ENCODE peak calls at places on chromosome 6, in seven cellular contexts. O is stimulated activated CD8-positive, alpha-beta memory T cell treated with anti-CD3 and anti-CD28 coated beads, Interleukin-15, amount 100 ng/mL, for 24 hours; X is HuH-7; Q is CD4-positive, alpha-beta T cell; V is CD8-positive, alpha-beta memory T cell; K is NCI-H1436; R is Karpas-422. U is an unnamed sample.

GRCh38 chr6:27279513-27280063 is 32.1 kb downstream of the PRSS16 start:
- DNase-seq in V (no peak), X (no peak), R (no peak), O (no peak), K (no peak), Q (no peak), U (peak; percentile 3)

GRCh38 chr6:91271807-91272206 is 684.9 kb upstream of the MAP3K7 start:
- DNase-seq in O (no peak), Q (no peak), V (no peak), X (no peak), R (no peak), K (no peak), U (no peak)

GRCh38 chr6:158027590-158028285 is 46.1 kb downstream of the SYNJ2 start:
- DNase-seq in K (no peak), O (no peak), V (no peak), Q (no peak), R (no peak), X (no peak), U (no peak)

GRCh38 chr6:1553562-1554088 is 56.1 kb upstream of the FOXC1 start:
- DNase-seq in Q (no peak), X (no peak), K (no peak), O (no peak), V (no peak), R (no peak), U (no peak)

GRCh38 chr6:123803862-123804681 is at the start of gene NKAIN2:
- DNase-seq in R (no peak), X (peak; percentile 21), V (no peak), K (peak; percentile 76), O (no peak), Q (no peak), U (no peak)

GRCh38 chr6:142913511-142914047 is 31.4 kb downstream of the HIVEP2 start:
- DNase-seq in R (peak; percentile 85), Q (peak; percentile 62), V (peak; percentile 53), K (no peak), X (no peak), O (no peak), U (peak; percentile 83)

GRCh38 chr6:29926795-29927427 is 15.4 kb upstream of the HLA-A start:
- DNase-seq in R (peak; percentile 87), V (peak; percentile 82), Q (peak; percentile 70), O (peak; percentile 65), X (peak; percentile 41), K (peak; percentile 51), U (peak; percentile 81)

GRCh38 chr6:122673345-122673961 is 63.2 kb downstream of the PKIB start:
- DNase-seq in O (no peak), V (no peak), X (no peak), Q (no peak), R (no peak), K (no peak), U (peak; percentile 2)

GRCh38 chr6:3019749-3020320 is 20.1 kb downstream of the NQO2 start:
- DNase-seq in V (no peak), O (no peak), R (no peak), K (no peak), X (no peak), Q (no peak), U (no peak)

GRCh38 chr6:46500382-46500781 is 9.1 kb upstream of the RCAN2 start:
- DNase-seq in K (no peak), O (no peak), Q (no peak), R (no peak), X (no peak), V (no peak), U (no peak)

GRCh38 chr6:116111552-116112528 is 11.2 kb downstream of the NT5DC1 start:
- DNase-seq in Q (no peak), X (peak; percentile 37), K (peak; percentile 9), R (peak; percentile 65), V (no peak), O (no peak), U (peak; percentile 67)

GRCh38 chr6:137339929-137340559 is 120.9 kb upstream of the IFNGR1 start:
- DNase-seq in X (no peak), V (no peak), K (no peak), O (no peak), Q (no peak), R (no peak), U (no peak)

GRCh38 chr6:123210645-123211044 is 214.6 kb downstream of the CLVS2 start:
- DNase-seq in X (no peak), O (no peak), K (no peak), Q (no peak), R (no peak), V (no peak), U (no peak)

GRCh38 chr6:117265425-117266266 is at the start of gene VGLL2:
- DNase-seq in V (no peak), K (no peak), X (peak; percentile 92), R (no peak), O (no peak), Q (no peak), U (no peak)

GRCh38 chr6:155120034-155120433 is 124.9 kb downstream of the TIAM2 start:
- DNase-seq in O (no peak), V (no peak), K (no peak), R (no peak), Q (no peak), X (no peak), U (no peak)

GRCh38 chr6:38493929-38494547 is 145.7 kb downstream of the BTBD9 start:
- DNase-seq in R (peak; percentile 89), K (peak; percentile 69), O (peak; percentile 69), X (no peak), Q (peak; percentile 51), V (peak; percentile 67), U (peak; percentile 82)

GRCh38 chr6:141269684-141270083 is 863.0 kb upstream of the GJE1 start:
- DNase-seq in K (no peak), O (no peak), R (no peak), X (no peak), V (no peak), Q (no peak), U (no peak)

GRCh38 chr6:35318200-35318844 is 20.7 kb downstream of the DEF6 start:
- DNase-seq in V (no peak), X (peak; percentile 86), R (peak; percentile 31), O (no peak), Q (no peak), K (peak; percentile 88), U (no peak)

GRCh38 chr6:143058987-143059386 is 1.7 kb upstream of the AIG1 start:
- DNase-seq in V (no peak), Q (no peak), K (no peak), X (no peak), O (no peak), R (no peak), U (peak; percentile 31)

GRCh38 chr6:44431118-44431725 is 43.7 kb downstream of the CDC5L start:
- DNase-seq in Q (peak; percentile 10), X (no peak), K (peak; percentile 42), R (peak; percentile 80), V (no peak), O (no peak), U (peak; percentile 78)

GRCh38 chr6:15776458-15776980 is 113.7 kb upstream of the DTNBP1 start:
- DNase-seq in X (no peak), V (no peak), K (no peak), Q (no peak), O (no peak), R (no peak), U (no peak)

GRCh38 chr6:39934060-39934757 is at the start of gene MOCS1:
- DNase-seq in O (no peak), K (peak; percentile 20), V (peak; percentile 3), R (no peak), X (peak; percentile 79), Q (peak; percentile 31), U (no peak)

GRCh38 chr6:91181416-91181815 is 594.5 kb upstream of the MAP3K7 start:
- DNase-seq in K (no peak), R (no peak), V (no peak), O (no peak), X (no peak), Q (no peak), U (no peak)

GRCh38 chr6:99393366-99393697 is 663 bp downstream of the COQ3 start:
- DNase-seq in K (no peak), O (no peak), X (no peak), R (peak; percentile 62), Q (no peak), V (no peak), U (no peak)

GRCh38 chr6:91088515-91088914 is 501.6 kb upstream of the MAP3K7 start:
- DNase-seq in K (no peak), O (no peak), X (no peak), V (no peak), R (no peak), Q (no peak), U (no peak)

GRCh38 chr6:96150431-96150830 is 134.7 kb downstream of the FUT9 start:
- DNase-seq in X (no peak), Q (no peak), V (no peak), K (no peak), O (no peak), R (no peak), U (no peak)

GRCh38 chr6:32840604-32841246 is 2.2 kb upstream of the TAP2 start:
- DNase-seq in V (no peak), Q (no peak), O (no peak), K (no peak), R (no peak), X (no peak), U (no peak)

GRCh38 chr6:35970181-35970580 is 49.3 kb upstream of the SRPK1 start:
- DNase-seq in R (no peak), V (no peak), O (no peak), K (no peak), Q (no peak), X (no peak), U (no peak)

GRCh38 chr6:41519305-41519747 is 26.9 kb upstream of the FOXP4 start:
- DNase-seq in K (no peak), X (peak; percentile 59), O (no peak), V (no peak), R (no peak), Q (no peak), U (no peak)

GRCh38 chr6:35317483-35318199 is 20.0 kb downstream of the DEF6 start:
- DNase-seq in K (no peak), V (no peak), Q (no peak), X (peak; percentile 29), O (no peak), R (peak; percentile 35), U (no peak)

GRCh38 chr6:31797607-31798006 is 2.1 kb upstream of the VARS1 start:
- DNase-seq in X (no peak), K (no peak), O (no peak), V (no peak), Q (peak; percentile 27), R (no peak), U (peak; percentile 81)

GRCh38 chr6:152273638-152274037 is 363.5 kb downstream of the SYNE1 start:
- DNase-seq in V (no peak), X (no peak), R (no peak), O (no peak), Q (no peak), K (no peak), U (no peak)

GRCh38 chr6:88662163-88662580 is 301.2 kb downstream of the RNGTT start:
- DNase-seq in X (peak; percentile 13), K (no peak), R (no peak), V (no peak), O (no peak), Q (no peak), U (no peak)